ENCODE peak calls at places on chromosome 18, in four cellular contexts. One of them, this sample, is unnamed.

GRCh38 chr18:23133860-23134779 is 1.2 kb upstream of the CABLES1 start:
- DNase-seq in HepG2: peak
- DNase-seq in HCT116: peak
- DNase-seq in K562: peak
- DNase-seq in this sample: no peak

GRCh38 chr18:62702259-62702658 is 13.1 kb upstream of the PHLPP1 start:
- DNase-seq in HepG2: no peak
- DNase-seq in HCT116: no peak
- DNase-seq in K562: no peak
- DNase-seq in this sample: no peak

GRCh38 chr18:13223341-13224148 is 5.0 kb downstream of the LDLRAD4 start:
- DNase-seq in HepG2: no peak
- DNase-seq in HCT116: no peak
- DNase-seq in K562: no peak
- DNase-seq in this sample: no peak

GRCh38 chr18:67600181-67600631 is 83.7 kb upstream of the DSEL start:
- DNase-seq in HepG2: no peak
- DNase-seq in HCT116: no peak
- DNase-seq in K562: no peak
- DNase-seq in this sample: no peak

GRCh38 chr18:40529478-40529877 is 1425.6 kb upstream of the PIK3C3 start:
- DNase-seq in HepG2: peak
- DNase-seq in HCT116: no peak
- DNase-seq in K562: no peak
- DNase-seq in this sample: no peak

GRCh38 chr18:35024965-35025364 is 16.2 kb upstream of the MAPRE2 start:
- DNase-seq in HepG2: peak
- DNase-seq in HCT116: no peak
- DNase-seq in K562: no peak
- DNase-seq in this sample: no peak

GRCh38 chr18:49023281-49023937 is 72.6 kb upstream of the SMAD7 start:
- DNase-seq in HepG2: no peak
- DNase-seq in HCT116: no peak
- DNase-seq in K562: no peak
- DNase-seq in this sample: no peak

GRCh38 chr18:26185267-26185666 is 41.0 kb upstream of the TAF4B start:
- DNase-seq in HepG2: peak
- DNase-seq in HCT116: peak
- DNase-seq in K562: no peak
- DNase-seq in this sample: no peak

GRCh38 chr18:59897321-59897954 is 2.4 kb upstream of the PMAIP1 start:
- DNase-seq in HepG2: no peak
- DNase-seq in HCT116: no peak
- DNase-seq in K562: no peak
- DNase-seq in this sample: no peak

GRCh38 chr18:6120820-6121279 is 225.5 kb upstream of the TMEM200C start:
- DNase-seq in HepG2: no peak
- DNase-seq in HCT116: no peak
- DNase-seq in K562: no peak
- DNase-seq in this sample: no peak
- H3K4me3 ChIP-seq in HepG2: no peak
- H3K4me3 ChIP-seq in HCT116: no peak
- H3K4me3 ChIP-seq in K562: no peak
- H3K4me3 ChIP-seq in this sample: no peak

DNA sequence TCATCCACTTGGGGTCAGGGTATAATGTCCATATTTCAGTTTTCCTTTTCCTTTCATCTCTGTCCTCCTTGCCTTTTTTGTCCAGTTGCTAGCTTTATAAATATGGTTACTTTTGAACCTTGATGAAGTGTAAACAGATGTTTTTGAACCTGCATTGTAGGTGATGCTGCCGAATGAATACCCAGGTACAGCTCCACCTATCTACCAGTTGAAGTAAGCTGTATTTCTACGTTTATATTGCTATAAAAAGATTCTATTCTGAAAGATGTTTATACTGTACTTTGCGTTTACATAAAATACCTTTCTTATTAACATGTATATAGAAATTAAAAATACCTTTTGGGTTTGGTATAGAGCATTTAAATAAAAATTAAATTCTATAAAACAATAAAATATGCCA is 2.2 kb downstream of the IMPACT start:
- DNase-seq in HepG2: no peak
- DNase-seq in HCT116: no peak
- DNase-seq in K562: no peak
- DNase-seq in this sample: no peak
- TF ChIP-seq CTCF in HepG2: no peak
- TF ChIP-seq CTCF in HCT116: peak
- TF ChIP-seq CTCF in K562: peak
- TF ChIP-seq CTCF in this sample: peak

DNA sequence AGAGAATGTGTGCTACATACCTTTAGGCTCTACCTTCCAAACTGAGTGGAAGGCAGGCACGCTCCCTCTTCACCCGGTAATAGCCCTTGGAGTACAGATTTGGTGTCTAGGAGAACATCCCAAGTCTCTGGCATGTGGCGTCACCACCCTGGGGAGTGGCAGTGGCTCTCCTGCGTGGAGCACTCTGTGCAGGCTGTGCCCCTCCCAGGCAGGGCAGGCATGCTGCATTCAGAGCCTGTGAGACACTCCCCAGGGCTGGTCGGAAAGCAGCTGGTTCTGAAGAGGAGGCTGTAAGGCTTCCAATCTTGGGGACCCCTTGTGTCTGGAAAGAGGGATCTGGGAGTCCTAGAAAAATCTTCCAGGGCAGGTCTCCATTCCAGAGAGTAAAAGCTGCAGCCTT is 193.3 kb downstream of the ANKRD30B start:
- DNase-seq in HepG2: no peak
- DNase-seq in HCT116: no peak
- DNase-seq in K562: no peak
- DNase-seq in this sample: no peak
- TF ChIP-seq TCF7L2 in HepG2: no peak
- TF ChIP-seq TCF7L2 in HCT116: no peak
- TF ChIP-seq TCF7L2 in K562: no peak
- TF ChIP-seq TCF7L2 in this sample: no peak

GRCh38 chr18:42053188-42053781 is 98.3 kb downstream of the PIK3C3 start:
- DNase-seq in HepG2: peak
- DNase-seq in HCT116: peak
- DNase-seq in K562: peak
- DNase-seq in this sample: no peak

GRCh38 chr18:42051411-42051810 is 96.4 kb downstream of the PIK3C3 start:
- DNase-seq in HepG2: no peak
- DNase-seq in HCT116: no peak
- DNase-seq in K562: no peak
- DNase-seq in this sample: no peak

GRCh38 chr18:42047721-42048120 is 92.7 kb downstream of the PIK3C3 start:
- DNase-seq in HepG2: peak
- DNase-seq in HCT116: no peak
- DNase-seq in K562: no peak
- DNase-seq in this sample: no peak

GRCh38 chr18:42048150-42048549 is 93.1 kb downstream of the PIK3C3 start:
- DNase-seq in HepG2: peak
- DNase-seq in HCT116: no peak
- DNase-seq in K562: no peak
- DNase-seq in this sample: no peak

GRCh38 chr18:42052137-42052708 is 97.2 kb downstream of the PIK3C3 start:
- DNase-seq in HepG2: no peak
- DNase-seq in HCT116: no peak
- DNase-seq in K562: no peak
- DNase-seq in this sample: no peak
- H3K4me3 ChIP-seq in HepG2: no peak
- H3K4me3 ChIP-seq in HCT116: no peak
- H3K4me3 ChIP-seq in K562: no peak
- H3K4me3 ChIP-seq in this sample: no peak

DNA sequence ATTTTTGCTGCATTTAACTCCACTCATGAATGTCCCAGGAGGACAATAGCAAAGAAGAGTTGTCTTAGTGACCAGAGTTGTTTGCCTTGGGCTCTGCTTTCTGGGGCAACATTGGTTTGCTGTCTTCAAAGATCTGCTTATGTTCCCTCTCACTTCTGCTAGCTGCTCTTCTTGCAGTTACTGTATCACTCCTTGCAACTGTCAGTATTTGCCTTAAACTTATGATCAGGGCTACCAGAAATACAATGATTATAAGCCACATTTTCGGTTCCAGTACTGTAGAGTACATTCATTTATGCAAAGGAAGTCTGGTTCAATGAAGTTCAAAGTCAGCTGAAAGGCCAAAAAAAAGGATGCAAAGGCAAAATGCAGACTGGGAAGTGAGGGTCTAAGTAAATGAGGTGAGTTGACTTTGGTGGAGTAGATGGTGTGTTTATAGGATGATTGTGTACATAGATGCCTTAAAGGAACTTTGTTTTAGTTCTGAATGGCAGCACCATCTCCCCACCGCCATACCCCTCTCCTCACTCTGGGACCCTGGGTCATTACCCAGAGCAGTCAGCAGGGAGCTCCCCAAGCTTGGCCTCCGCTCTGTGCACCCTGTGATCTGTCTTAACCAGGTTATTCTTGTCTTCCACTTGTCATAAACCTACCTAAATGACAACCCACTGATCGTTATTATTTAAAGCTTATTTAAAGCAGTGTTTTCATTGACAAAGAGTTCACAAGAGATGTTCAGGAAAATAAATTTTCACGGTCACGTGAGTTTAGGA is 236.0 kb downstream of the DOK6 start:
- DNase-seq in HepG2: peak
- DNase-seq in HCT116: no peak
- DNase-seq in K562: no peak
- DNase-seq in this sample: no peak
- TF ChIP-seq CTCF in HepG2: peak
- TF ChIP-seq CTCF in HCT116: peak
- TF ChIP-seq CTCF in K562: peak
- TF ChIP-seq CTCF in this sample: peak

GRCh38 chr18:43559507-43559906 is 282.2 kb upstream of the SYT4 start:
- DNase-seq in HepG2: no peak
- DNase-seq in HCT116: no peak
- DNase-seq in K562: no peak
- DNase-seq in this sample: no peak

DNA sequence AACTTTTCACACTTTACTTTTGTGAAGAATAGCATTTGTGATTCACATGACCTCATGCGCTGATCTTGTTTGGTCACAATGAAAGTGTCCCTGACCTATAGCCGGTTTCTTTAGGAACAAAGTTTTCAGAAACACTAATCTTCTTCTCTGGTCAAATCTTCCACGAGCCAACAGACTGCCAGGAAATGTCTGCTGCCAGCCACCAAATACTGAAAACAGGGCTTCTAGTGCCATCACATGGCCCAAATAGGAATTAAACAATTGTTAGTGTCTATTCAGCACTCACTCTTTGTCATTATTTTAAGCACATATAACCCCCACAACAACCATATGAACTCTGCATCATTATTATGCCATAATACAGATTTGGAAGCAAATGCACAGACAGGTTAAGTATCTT is 286.5 kb upstream of the SYT4 start:
- DNase-seq in HepG2: peak
- DNase-seq in HCT116: no peak
- DNase-seq in K562: no peak
- DNase-seq in this sample: no peak
- TF ChIP-seq TCF7L2 in HepG2: no peak
- TF ChIP-seq TCF7L2 in HCT116: no peak
- TF ChIP-seq TCF7L2 in K562: no peak
- TF ChIP-seq TCF7L2 in this sample: no peak

GRCh38 chr18:9707381-9708056 is 582 bp upstream of the RAB31 start:
- DNase-seq in HepG2: no peak
- DNase-seq in HCT116: no peak
- DNase-seq in K562: peak
- DNase-seq in this sample: no peak
- H3K4me3 ChIP-seq in HepG2: peak
- H3K4me3 ChIP-seq in HCT116: peak
- H3K4me3 ChIP-seq in K562: peak
- H3K4me3 ChIP-seq in this sample: peak

GRCh38 chr18:4510160-4510559 is 55.1 kb upstream of the DLGAP1 start:
- DNase-seq in HepG2: no peak
- DNase-seq in HCT116: no peak
- DNase-seq in K562: no peak
- DNase-seq in this sample: no peak
- TF ChIP-seq CTCF in HepG2: no peak
- TF ChIP-seq CTCF in HCT116: no peak
- TF ChIP-seq CTCF in K562: no peak
- TF ChIP-seq CTCF in this sample: no peak

GRCh38 chr18:5288517-5288935 is 7.0 kb downstream of the ZBTB14 start:
- DNase-seq in HepG2: no peak
- DNase-seq in HCT116: no peak
- DNase-seq in K562: no peak
- DNase-seq in this sample: no peak
- TF ChIP-seq TCF7L2 in HepG2: no peak
- TF ChIP-seq TCF7L2 in HCT116: no peak
- TF ChIP-seq TCF7L2 in K562: no peak
- TF ChIP-seq TCF7L2 in this sample: no peak